ENCODE peak calls at places on chromosomes 1 and 21, in six cellular contexts. V is H54, A is adrenal gland, G is esophagus muscularis mucosa, B is esophagus squamous epithelium, P is stomach. J is an unnamed sample.

GRCh38 chr1:48572632-48573258 is 100.7 kb upstream of the SPATA6 start:
- DNase-seq in V (peak; percentile 17), A (peak; percentile 58), G (no peak), B (no peak), P (peak; percentile 47), J (peak; percentile 15)

GRCh38 chr21:26806734-26807372 is 38.4 kb downstream of the ADAMTS1 start:
- DNase-seq in V (peak; percentile 29), A (no peak), G (no peak), B (no peak), P (no peak), J (no peak)

GRCh38 chr1:153260980-153261792 is 1.7 kb downstream of the LORICRIN start:
- DNase-seq in V (no peak), A (peak; percentile 17), G (peak; percentile 91), B (no peak), P (no peak), J (no peak)

GRCh38 chr1:86502721-86503430 is 34.1 kb downstream of the CLCA1 start:
- DNase-seq in V (no peak), A (no peak), G (no peak), B (no peak), P (no peak), J (no peak)

GRCh38 chr1:93666613-93667384 is 14.8 kb downstream of the BCAR3 start:
- DNase-seq in V (no peak), A (no peak), G (no peak), B (no peak), P (peak; percentile 34), J (no peak)

GRCh38 chr1:220891221-220892085 is 12.2 kb downstream of the HLX start:
- DNase-seq in V (no peak), A (no peak), G (peak; percentile 77), B (no peak), P (no peak), J (no peak)

GRCh38 chr1:194045416-194045815 is 859.0 kb upstream of the B3GALT2 start:
- DNase-seq in V (no peak), A (no peak), G (no peak), B (no peak), P (no peak), J (no peak)

GRCh38 chr1:23980725-23981063 is 567 bp upstream of the SRSF10 start:
- DNase-seq in V (peak; percentile 51), A (peak; percentile 42), G (no peak), B (no peak), P (no peak), J (peak; percentile 79)

GRCh38 chr21:14010729-14011128 is 200.0 kb downstream of the LIPI start:
- DNase-seq in V (no peak), A (no peak), G (no peak), B (no peak), P (no peak), J (no peak)

GRCh38 chr1:32122141-32122540 is 14.3 kb downstream of the KPNA6 start:
- DNase-seq in V (no peak), A (no peak), G (no peak), B (no peak), P (no peak), J (no peak)

GRCh38 chr1:32470991-32471694 is 6.3 kb downstream of the ZBTB8B start:
- DNase-seq in V (no peak), A (no peak), G (no peak), B (no peak), P (no peak), J (peak; percentile 19)

GRCh38 chr1:76068542-76068941 is 6.0 kb upstream of the ST6GALNAC3 start:
- DNase-seq in V (peak; percentile 17), A (no peak), G (no peak), B (no peak), P (no peak), J (no peak)

GRCh38 chr1:44221793-44222192 is 8.5 kb downstream of the DMAP1 start:
- DNase-seq in V (no peak), A (no peak), G (no peak), B (no peak), P (no peak), J (no peak)

GRCh38 chr1:56065729-56066128 is 513.6 kb downstream of the PLPP3 start:
- DNase-seq in V (no peak), A (no peak), G (no peak), B (no peak), P (no peak), J (no peak)

GRCh38 chr1:101314244-101314643 is 77.4 kb downstream of the S1PR1 start:
- DNase-seq in V (peak; percentile 47), A (no peak), G (no peak), B (no peak), P (no peak), J (peak; percentile 5)

GRCh38 chr1:210477328-210477924 is 148.7 kb downstream of the HHAT start:
- DNase-seq in V (peak; percentile 3), A (no peak), G (no peak), B (no peak), P (no peak), J (no peak)

GRCh38 chr1:71964188-71964587 is 318.2 kb downstream of the NEGR1 start:
- DNase-seq in V (no peak), A (no peak), G (no peak), B (no peak), P (no peak), J (no peak)

GRCh38 chr1:223411309-223411708 is 18.1 kb downstream of the CCDC185 start:
- DNase-seq in V (no peak), A (no peak), G (no peak), B (no peak), P (no peak), J (no peak)

GRCh38 chr1:63600248-63600647 is 7.0 kb downstream of the PGM1 start:
- DNase-seq in V (no peak), A (no peak), G (no peak), B (no peak), P (no peak), J (no peak)

GRCh38 chr1:21397813-21398188 is 42.1 kb upstream of the NBPF3 start:
- DNase-seq in V (no peak), A (no peak), G (no peak), B (no peak), P (no peak), J (no peak)

GRCh38 chr1:77290576-77290975 is 8.8 kb downstream of the AK5 start:
- DNase-seq in V (no peak), A (no peak), G (no peak), B (no peak), P (no peak), J (no peak)

GRCh38 chr1:114026797-114027196 is 47.5 kb downstream of the OLFML3 start:
- DNase-seq in V (no peak), A (no peak), G (no peak), B (no peak), P (no peak), J (no peak)

GRCh38 chr1:159924791-159925712 is at the start of gene TAGLN2:
- DNase-seq in V (peak; percentile 95), A (peak; percentile 83), G (peak; percentile 98), B (peak; percentile 49), P (peak; percentile 93), J (peak; percentile 88)
- TF ChIP-seq POLR2A in V (peak; percentile 100), A (no peak), G (peak; percentile 81), B (peak; percentile 95), P (peak; percentile 84), J (peak; percentile 98)

GRCh38 chr1:155186266-155186954 is 12.8 kb downstream of the TRIM46 start:
- DNase-seq in V (no peak), A (no peak), G (no peak), B (no peak), P (peak; percentile 57), J (no peak)
- TF ChIP-seq POLR2A in V (no peak), A (no peak), G (no peak), B (no peak), P (no peak), J (no peak)

GRCh38 chr1:109425902-109426277 is 358 bp downstream of the PSMA5 start:
- DNase-seq in V (peak; percentile 54), A (no peak), G (peak; percentile 93), B (no peak), P (peak; percentile 61), J (peak; percentile 85)

GRCh38 chr1:109427171-109427467 is 871 bp upstream of the PSMA5 start:
- DNase-seq in V (no peak), A (no peak), G (no peak), B (no peak), P (no peak), J (peak; percentile 70)

GRCh38 chr1:109425391-109425790 is 857 bp downstream of the PSMA5 start:
- DNase-seq in V (no peak), A (no peak), G (no peak), B (no peak), P (no peak), J (peak; percentile 74)

GRCh38 chr1:109423498-109423897 is 2.8 kb downstream of the PSMA5 start:
- DNase-seq in V (no peak), A (no peak), G (no peak), B (no peak), P (no peak), J (no peak)

GRCh38 chr1:109426278-109427170 is at the start of gene PSMA5:
- DNase-seq in V (peak; percentile 87), A (peak; percentile 95), G (peak; percentile 99), B (peak; percentile 96), P (peak; percentile 97), J (peak; percentile 99)
- TF ChIP-seq POLR2A in V (peak; percentile 90), A (peak; percentile 72), G (peak; percentile 71), B (peak; percentile 82), P (no peak), J (peak; percentile 96)

GRCh38 chr1:12071892-12072291 is 8.8 kb downstream of the TNFRSF8 start:
- DNase-seq in V (no peak), A (no peak), G (no peak), B (no peak), P (no peak), J (no peak)

GRCh38 chr1:12069616-12070244 is 6.6 kb downstream of the TNFRSF8 start:
- DNase-seq in V (no peak), A (no peak), G (no peak), B (no peak), P (no peak), J (no peak)

GRCh38 chr1:12064073-12064969 is 1.2 kb downstream of the TNFRSF8 start:
- DNase-seq in V (no peak), A (no peak), G (no peak), B (no peak), P (no peak), J (no peak)

GRCh38 chr1:12065872-12066271 is 2.8 kb downstream of the TNFRSF8 start:
- DNase-seq in V (no peak), A (no peak), G (no peak), B (no peak), P (no peak), J (no peak)

DNA sequence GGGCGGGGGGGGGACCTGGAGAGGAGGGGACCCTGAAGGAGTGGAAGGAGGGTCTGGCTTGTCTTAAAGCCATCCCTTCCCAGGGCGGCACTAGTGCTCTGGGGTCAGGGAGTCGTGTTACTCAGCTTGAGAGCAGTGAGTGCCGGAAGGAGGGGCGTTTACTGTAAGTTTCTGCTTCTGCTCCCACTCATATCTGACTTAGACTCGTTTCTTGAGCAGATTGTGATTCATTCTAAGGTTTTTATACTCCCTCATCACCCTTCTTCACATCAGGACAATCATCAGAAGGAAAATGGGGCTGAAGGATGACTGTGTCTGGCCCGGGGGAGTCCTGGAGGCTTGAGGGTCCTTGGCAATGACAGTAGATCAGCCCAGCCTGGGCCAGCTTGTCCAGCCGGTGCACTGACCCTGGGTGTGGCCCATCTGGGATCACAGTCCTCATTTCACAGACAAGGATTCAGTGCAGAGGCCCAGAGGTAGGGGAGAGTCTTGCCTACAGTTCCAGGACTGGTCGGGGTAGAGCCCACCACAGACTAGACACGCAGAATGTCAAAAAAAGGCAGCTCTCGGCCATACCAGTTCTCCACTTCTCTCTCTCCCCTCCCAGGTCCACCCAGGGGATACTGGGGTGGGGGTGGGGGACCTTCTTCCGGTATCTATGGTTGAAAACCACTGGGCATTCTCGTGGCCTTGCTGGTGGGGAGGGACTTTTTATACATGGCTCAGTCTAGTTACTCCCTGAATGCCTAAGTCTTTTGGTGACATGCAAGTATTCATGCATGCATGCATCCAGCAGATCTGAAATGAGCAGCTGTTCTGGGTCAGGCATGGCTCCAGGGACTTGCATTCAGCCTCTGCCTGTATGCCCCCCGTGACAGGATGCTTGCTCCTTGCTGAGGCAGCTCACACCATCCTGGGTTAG is 5.1 kb downstream of the TNFRSF8 start:
- DNase-seq in V (peak; percentile 52), A (no peak), G (no peak), B (no peak), P (no peak), J (no peak)
- TF ChIP-seq POLR2A in V (no peak), A (no peak), G (no peak), B (no peak), P (no peak), J (no peak)

J was measured in erythroblast.